ENCODE peak calls at places on chromosomes 7 and 10, in six cellular contexts. One of them, this sample, is unnamed. For H3K27me3 and H3K4me1, the result is how much of the 10 kb centered on the place peaks cover.

GRCh38 chr10:80283536-80284199 is 5.8 kb downstream of the MAT1A start:
- DNase-seq in cardiac muscle cell: no peak
- DNase-seq in mammary epithelial cell: no peak
- DNase-seq in CD4-positive, alpha-beta memory T cell: no peak
- DNase-seq in naive thymus-derived CD4-positive, alpha-beta T cell: no peak
- DNase-seq in lung: peak
- DNase-seq in this sample: no peak

GRCh38 chr7:43855176-43855575 is 14.1 kb downstream of the MRPS24 start:
- DNase-seq in mammary epithelial cell: no peak
- DNase-seq in cardiac muscle cell: no peak
- DNase-seq in lung: no peak
- DNase-seq in CD4-positive, alpha-beta memory T cell: no peak
- DNase-seq in naive thymus-derived CD4-positive, alpha-beta T cell: no peak
- DNase-seq in this sample: no peak

GRCh38 chr10:110781139-110781538 is 90.6 kb upstream of the PDCD4 start:
- DNase-seq in mammary epithelial cell: no peak
- DNase-seq in cardiac muscle cell: no peak
- DNase-seq in CD4-positive, alpha-beta memory T cell: no peak
- DNase-seq in naive thymus-derived CD4-positive, alpha-beta T cell: no peak
- DNase-seq in lung: no peak
- DNase-seq in this sample: no peak

GRCh38 chr10:108445746-108446145 is 1281.2 kb upstream of the SORCS1 start:
- DNase-seq in naive thymus-derived CD4-positive, alpha-beta T cell: no peak
- DNase-seq in cardiac muscle cell: no peak
- DNase-seq in lung: no peak
- DNase-seq in mammary epithelial cell: no peak
- DNase-seq in CD4-positive, alpha-beta memory T cell: no peak
- DNase-seq in this sample: no peak

GRCh38 chr7:102973096-102973802 is 60.4 kb downstream of the LRRC17 start:
- DNase-seq in CD4-positive, alpha-beta memory T cell: no peak
- DNase-seq in lung: no peak
- DNase-seq in cardiac muscle cell: peak
- DNase-seq in naive thymus-derived CD4-positive, alpha-beta T cell: no peak
- DNase-seq in mammary epithelial cell: no peak
- DNase-seq in this sample: no peak

GRCh38 chr10:58177362-58177947 is 90.2 kb downstream of the IPMK start:
- DNase-seq in lung: no peak
- DNase-seq in CD4-positive, alpha-beta memory T cell: peak
- DNase-seq in cardiac muscle cell: peak
- DNase-seq in naive thymus-derived CD4-positive, alpha-beta T cell: no peak
- DNase-seq in mammary epithelial cell: no peak
- DNase-seq in this sample: no peak

GRCh38 chr7:47149971-47150370 is 431.9 kb downstream of the TNS3 start:
- DNase-seq in naive thymus-derived CD4-positive, alpha-beta T cell: no peak
- DNase-seq in cardiac muscle cell: no peak
- DNase-seq in mammary epithelial cell: no peak
- DNase-seq in lung: no peak
- DNase-seq in CD4-positive, alpha-beta memory T cell: no peak
- DNase-seq in this sample: no peak

GRCh38 chr7:67518580-67518979 is 521.9 kb downstream of the TYW1 start:
- DNase-seq in mammary epithelial cell: no peak
- DNase-seq in CD4-positive, alpha-beta memory T cell: no peak
- DNase-seq in lung: no peak
- DNase-seq in cardiac muscle cell: no peak
- DNase-seq in naive thymus-derived CD4-positive, alpha-beta T cell: no peak
- DNase-seq in this sample: no peak

GRCh38 chr7:127486654-127487053 is 94.1 kb upstream of the ZNF800 start:
- DNase-seq in naive thymus-derived CD4-positive, alpha-beta T cell: no peak
- DNase-seq in CD4-positive, alpha-beta memory T cell: no peak
- DNase-seq in cardiac muscle cell: no peak
- DNase-seq in lung: no peak
- DNase-seq in mammary epithelial cell: peak
- DNase-seq in this sample: no peak

GRCh38 chr10:86755740-86756510 is 494 bp upstream of the BMPR1A start:
- DNase-seq in CD4-positive, alpha-beta memory T cell: peak
- DNase-seq in cardiac muscle cell: peak
- DNase-seq in naive thymus-derived CD4-positive, alpha-beta T cell: peak
- DNase-seq in mammary epithelial cell: peak
- DNase-seq in lung: peak
- DNase-seq in this sample: peak

GRCh38 chr10:11757820-11758463 is 15.8 kb downstream of the ECHDC3 start:
- DNase-seq in cardiac muscle cell: peak
- DNase-seq in CD4-positive, alpha-beta memory T cell: peak
- DNase-seq in naive thymus-derived CD4-positive, alpha-beta T cell: peak
- DNase-seq in mammary epithelial cell: peak
- DNase-seq in lung: peak
- DNase-seq in this sample: peak

GRCh38 chr7:31432831-31433340 is 81.0 kb upstream of the ITPRID1 start:
- DNase-seq in cardiac muscle cell: peak
- DNase-seq in lung: no peak
- DNase-seq in naive thymus-derived CD4-positive, alpha-beta T cell: no peak
- DNase-seq in mammary epithelial cell: peak
- DNase-seq in CD4-positive, alpha-beta memory T cell: no peak
- DNase-seq in this sample: no peak

GRCh38 chr7:26199301-26200112 is 1.0 kb downstream of the HNRNPA2B1 start:
- DNase-seq in cardiac muscle cell: no peak
- DNase-seq in mammary epithelial cell: no peak
- DNase-seq in lung: peak
- DNase-seq in naive thymus-derived CD4-positive, alpha-beta T cell: peak
- DNase-seq in CD4-positive, alpha-beta memory T cell: peak
- DNase-seq in this sample: peak

GRCh38 chr10:102004376-102004775 is 51.6 kb downstream of the ARMH3 start:
- DNase-seq in CD4-positive, alpha-beta memory T cell: no peak
- DNase-seq in cardiac muscle cell: peak
- DNase-seq in naive thymus-derived CD4-positive, alpha-beta T cell: no peak
- DNase-seq in mammary epithelial cell: peak
- DNase-seq in lung: no peak
- DNase-seq in this sample: no peak

GRCh38 chr7:2038876-2039728 is 193.6 kb downstream of the MAD1L1 start:
- DNase-seq in mammary epithelial cell: no peak
- DNase-seq in cardiac muscle cell: peak
- DNase-seq in CD4-positive, alpha-beta memory T cell: no peak
- DNase-seq in naive thymus-derived CD4-positive, alpha-beta T cell: no peak
- DNase-seq in lung: no peak
- DNase-seq in this sample: peak

GRCh38 chr7:90246184-90246583 is 1.2 kb downstream of the CFAP69 start:
- DNase-seq in mammary epithelial cell: no peak
- DNase-seq in cardiac muscle cell: peak
- DNase-seq in lung: no peak
- DNase-seq in CD4-positive, alpha-beta memory T cell: no peak
- DNase-seq in naive thymus-derived CD4-positive, alpha-beta T cell: no peak
- DNase-seq in this sample: no peak

GRCh38 chr10:15787426-15787825 is 67.7 kb upstream of the ITGA8 start:
- DNase-seq in cardiac muscle cell: no peak
- DNase-seq in CD4-positive, alpha-beta memory T cell: no peak
- DNase-seq in naive thymus-derived CD4-positive, alpha-beta T cell: no peak
- DNase-seq in lung: no peak
- DNase-seq in mammary epithelial cell: no peak
- DNase-seq in this sample: no peak
- H3K27me3 ChIP-seq in cardiac muscle cell: under half
- H3K27me3 ChIP-seq in CD4-positive, alpha-beta memory T cell: under half
- H3K27me3 ChIP-seq in naive thymus-derived CD4-positive, alpha-beta T cell: under half
- H3K27me3 ChIP-seq in lung: under half
- H3K27me3 ChIP-seq in mammary epithelial cell: under half
- H3K27me3 ChIP-seq in this sample: under half

DNA sequence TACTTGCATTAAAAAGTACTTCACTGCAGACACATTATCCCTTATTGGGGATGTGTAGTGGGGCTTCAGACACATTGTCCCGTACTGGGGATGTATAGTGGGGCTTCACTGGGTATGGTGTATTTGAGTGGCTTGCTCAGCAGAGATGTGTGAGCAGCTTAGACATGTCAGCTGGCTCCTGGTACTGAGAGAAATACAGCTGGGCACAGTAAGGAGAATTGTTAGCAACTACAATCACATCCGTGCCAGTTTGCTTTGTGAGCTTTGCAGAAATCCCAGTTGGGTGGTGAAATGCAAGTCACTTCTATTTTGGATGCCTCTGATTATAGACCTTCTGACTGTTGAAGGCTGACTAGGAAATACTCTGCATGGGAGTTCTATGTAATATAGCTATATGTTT is 10.8 kb downstream of the CCNY start:
- DNase-seq in naive thymus-derived CD4-positive, alpha-beta T cell: no peak
- DNase-seq in mammary epithelial cell: no peak
- DNase-seq in cardiac muscle cell: no peak
- DNase-seq in lung: no peak
- DNase-seq in CD4-positive, alpha-beta memory T cell: no peak
- DNase-seq in this sample: no peak
- H3K4me1 ChIP-seq in naive thymus-derived CD4-positive, alpha-beta T cell: under half
- H3K4me1 ChIP-seq in mammary epithelial cell: under half
- H3K4me1 ChIP-seq in cardiac muscle cell: under half
- H3K4me1 ChIP-seq in lung: under half
- H3K4me1 ChIP-seq in CD4-positive, alpha-beta memory T cell: half or more
- H3K4me1 ChIP-seq in this sample: under half

GRCh38 chr7:137146996-137147720 is 196.4 kb downstream of the PTN start:
- DNase-seq in lung: no peak
- DNase-seq in naive thymus-derived CD4-positive, alpha-beta T cell: no peak
- DNase-seq in mammary epithelial cell: no peak
- DNase-seq in cardiac muscle cell: no peak
- DNase-seq in CD4-positive, alpha-beta memory T cell: no peak
- DNase-seq in this sample: no peak
- H3K4me3 ChIP-seq in lung: no peak
- H3K4me3 ChIP-seq in naive thymus-derived CD4-positive, alpha-beta T cell: no peak
- H3K4me3 ChIP-seq in mammary epithelial cell: no peak
- H3K4me3 ChIP-seq in cardiac muscle cell: no peak
- H3K4me3 ChIP-seq in CD4-positive, alpha-beta memory T cell: no peak
- H3K4me3 ChIP-seq in this sample: no peak

DNA sequence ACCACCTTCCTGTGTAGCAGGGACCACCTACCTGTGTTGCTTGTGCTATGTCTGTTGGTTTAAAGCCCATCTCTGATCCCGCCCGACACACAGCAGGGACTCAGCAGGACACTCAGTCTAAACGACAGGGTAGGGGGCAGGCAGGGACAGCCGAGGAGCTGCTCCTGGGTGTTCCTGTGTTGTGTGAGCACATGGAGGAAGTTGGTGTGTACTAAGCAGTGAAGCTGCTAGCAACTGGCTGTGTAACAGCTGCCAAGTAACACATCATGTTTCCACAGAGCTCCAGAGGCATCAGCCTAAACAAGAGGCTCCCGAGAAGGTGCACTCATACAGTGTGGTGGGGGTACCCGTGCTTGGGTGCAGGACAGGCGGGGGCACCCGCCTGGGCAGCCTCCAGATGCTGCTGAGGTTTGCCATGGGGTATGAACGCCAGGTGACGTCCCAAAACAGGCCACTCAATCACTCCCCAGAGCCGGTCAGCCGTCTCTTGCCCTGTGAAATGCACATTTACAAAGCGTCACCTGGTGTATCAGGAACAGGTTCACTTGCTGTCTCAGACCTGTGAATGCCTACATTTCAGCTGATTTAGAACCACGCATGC is 59.6 kb downstream of the PTPRN2 start:
- DNase-seq in lung: no peak
- DNase-seq in naive thymus-derived CD4-positive, alpha-beta T cell: no peak
- DNase-seq in cardiac muscle cell: no peak
- DNase-seq in mammary epithelial cell: no peak
- DNase-seq in CD4-positive, alpha-beta memory T cell: no peak
- DNase-seq in this sample: no peak
- H3K27me3 ChIP-seq in lung: under half
- H3K27me3 ChIP-seq in naive thymus-derived CD4-positive, alpha-beta T cell: under half
- H3K27me3 ChIP-seq in cardiac muscle cell: under half
- H3K27me3 ChIP-seq in mammary epithelial cell: under half
- H3K27me3 ChIP-seq in CD4-positive, alpha-beta memory T cell: under half
- H3K27me3 ChIP-seq in this sample: under half

GRCh38 chr10:103153302-103153759 is 39.7 kb downstream of the NT5C2 start:
- DNase-seq in CD4-positive, alpha-beta memory T cell: no peak
- DNase-seq in cardiac muscle cell: peak
- DNase-seq in mammary epithelial cell: no peak
- DNase-seq in lung: no peak
- DNase-seq in naive thymus-derived CD4-positive, alpha-beta T cell: no peak
- DNase-seq in this sample: peak

GRCh38 chr10:103155485-103156085 is 37.5 kb downstream of the NT5C2 start:
- DNase-seq in CD4-positive, alpha-beta memory T cell: no peak
- DNase-seq in cardiac muscle cell: no peak
- DNase-seq in mammary epithelial cell: no peak
- DNase-seq in naive thymus-derived CD4-positive, alpha-beta T cell: no peak
- DNase-seq in lung: no peak
- DNase-seq in this sample: no peak

GRCh38 chr10:103153765-103154197 is 39.3 kb downstream of the NT5C2 start:
- DNase-seq in naive thymus-derived CD4-positive, alpha-beta T cell: no peak
- DNase-seq in CD4-positive, alpha-beta memory T cell: no peak
- DNase-seq in lung: no peak
- DNase-seq in cardiac muscle cell: peak
- DNase-seq in mammary epithelial cell: no peak
- DNase-seq in this sample: no peak

GRCh38 chr10:103157246-103157645 is 35.8 kb downstream of the NT5C2 start:
- DNase-seq in naive thymus-derived CD4-positive, alpha-beta T cell: no peak
- DNase-seq in mammary epithelial cell: no peak
- DNase-seq in cardiac muscle cell: no peak
- DNase-seq in lung: no peak
- DNase-seq in CD4-positive, alpha-beta memory T cell: no peak
- DNase-seq in this sample: no peak

DNA sequence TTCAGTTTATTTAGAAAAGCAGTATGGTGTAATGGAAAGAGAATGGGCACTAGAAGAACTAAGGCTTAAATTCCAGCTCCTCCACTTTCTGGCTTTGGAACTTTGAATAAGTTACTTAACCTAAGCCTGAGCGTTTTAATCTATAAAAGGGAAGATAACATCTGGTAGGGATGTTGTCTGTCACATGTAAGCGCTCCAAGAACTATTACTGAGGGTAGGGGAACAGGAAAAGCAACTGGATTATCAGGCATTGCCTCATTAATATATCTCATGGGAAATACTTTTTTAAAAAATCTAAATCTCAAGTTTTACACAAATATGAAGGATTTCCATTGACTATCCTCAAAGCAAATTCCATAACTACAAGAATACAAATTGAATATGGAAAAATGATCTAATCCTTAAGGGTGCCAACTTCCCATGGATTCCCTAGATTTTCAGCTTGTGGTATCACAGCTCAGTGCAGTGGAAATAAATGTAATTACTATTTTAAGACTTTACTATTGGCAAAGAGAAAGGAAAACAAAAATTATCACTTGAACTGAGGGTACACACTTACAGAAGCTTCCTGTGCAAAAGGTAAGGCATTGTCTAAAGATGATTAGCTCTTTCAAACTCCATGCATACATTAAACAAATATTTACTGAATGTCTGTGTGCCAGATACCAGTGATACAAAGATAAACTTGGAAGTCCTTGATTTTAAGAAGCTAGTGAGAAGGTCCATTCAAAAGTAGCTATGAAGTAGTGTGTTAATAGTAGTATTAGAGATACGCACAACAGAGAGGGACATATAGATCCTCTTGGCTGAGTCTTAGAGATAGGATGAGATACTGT is 38.4 kb downstream of the NT5C2 start:
- DNase-seq in mammary epithelial cell: no peak
- DNase-seq in lung: no peak
- DNase-seq in cardiac muscle cell: peak
- DNase-seq in naive thymus-derived CD4-positive, alpha-beta T cell: no peak
- DNase-seq in CD4-positive, alpha-beta memory T cell: no peak
- DNase-seq in this sample: no peak
- H3K4me1 ChIP-seq in mammary epithelial cell: under half
- H3K4me1 ChIP-seq in lung: under half
- H3K4me1 ChIP-seq in cardiac muscle cell: under half
- H3K4me1 ChIP-seq in naive thymus-derived CD4-positive, alpha-beta T cell: under half
- H3K4me1 ChIP-seq in CD4-positive, alpha-beta memory T cell: under half
- H3K4me1 ChIP-seq in this sample: under half

This sample was measured in body of pancreas.